ENCODE peak calls at places on chromosomes 4 and X, in four cellular contexts. One of them, this sample, is unnamed.

GRCh38 chr4:3612275-3612674 is 80.1 kb upstream of the LRPAP1 start:
- DNase-seq in psoas muscle: no peak
- DNase-seq in activated CD4-positive, CD25-positive, alpha-beta regulatory T cell treated with anti-CD3 and anti-CD28 coated beads, Interleukin-2, amount 50 U/mL, for 72 hours: no peak
- DNase-seq in fibroblast of mammary gland: no peak
- DNase-seq in this sample: no peak

GRCh38 chr4:162061214-162061613 is 102.6 kb downstream of the FSTL5 start:
- DNase-seq in psoas muscle: no peak
- DNase-seq in activated CD4-positive, CD25-positive, alpha-beta regulatory T cell treated with anti-CD3 and anti-CD28 coated beads, Interleukin-2, amount 50 U/mL, for 72 hours: no peak
- DNase-seq in fibroblast of mammary gland: no peak
- DNase-seq in this sample: no peak

GRCh38 chrX:103919336-103919682 is 43.1 kb upstream of the TMSB15B start:
- DNase-seq in psoas muscle: no peak
- DNase-seq in activated CD4-positive, CD25-positive, alpha-beta regulatory T cell treated with anti-CD3 and anti-CD28 coated beads, Interleukin-2, amount 50 U/mL, for 72 hours: no peak
- DNase-seq in fibroblast of mammary gland: peak
- DNase-seq in this sample: no peak

GRCh38 chr4:26520728-26521442 is 30.6 kb upstream of the CCKAR start:
- DNase-seq in psoas muscle: no peak
- DNase-seq in activated CD4-positive, CD25-positive, alpha-beta regulatory T cell treated with anti-CD3 and anti-CD28 coated beads, Interleukin-2, amount 50 U/mL, for 72 hours: no peak
- DNase-seq in fibroblast of mammary gland: peak
- DNase-seq in this sample: no peak

GRCh38 chr4:145484240-145484846 is 2.7 kb downstream of the SMAD1 start:
- DNase-seq in psoas muscle: no peak
- DNase-seq in activated CD4-positive, CD25-positive, alpha-beta regulatory T cell treated with anti-CD3 and anti-CD28 coated beads, Interleukin-2, amount 50 U/mL, for 72 hours: no peak
- DNase-seq in fibroblast of mammary gland: no peak
- DNase-seq in this sample: no peak

GRCh38 chr4:7239101-7239820 is 46.9 kb downstream of the SORCS2 start:
- DNase-seq in psoas muscle: no peak
- DNase-seq in activated CD4-positive, CD25-positive, alpha-beta regulatory T cell treated with anti-CD3 and anti-CD28 coated beads, Interleukin-2, amount 50 U/mL, for 72 hours: no peak
- DNase-seq in fibroblast of mammary gland: no peak
- DNase-seq in this sample: no peak

GRCh38 chr4:77399831-77400230 is 205.8 kb upstream of the CXCL13 start:
- DNase-seq in psoas muscle: no peak
- DNase-seq in activated CD4-positive, CD25-positive, alpha-beta regulatory T cell treated with anti-CD3 and anti-CD28 coated beads, Interleukin-2, amount 50 U/mL, for 72 hours: no peak
- DNase-seq in fibroblast of mammary gland: no peak
- DNase-seq in this sample: no peak

GRCh38 chrX:134484039-134484438 is 24.1 kb downstream of the HPRT1 start:
- DNase-seq in psoas muscle: no peak
- DNase-seq in activated CD4-positive, CD25-positive, alpha-beta regulatory T cell treated with anti-CD3 and anti-CD28 coated beads, Interleukin-2, amount 50 U/mL, for 72 hours: no peak
- DNase-seq in fibroblast of mammary gland: peak
- DNase-seq in this sample: no peak

GRCh38 chr4:183327827-183328226 is 5.6 kb upstream of the CLDN24 start:
- DNase-seq in psoas muscle: no peak
- DNase-seq in activated CD4-positive, CD25-positive, alpha-beta regulatory T cell treated with anti-CD3 and anti-CD28 coated beads, Interleukin-2, amount 50 U/mL, for 72 hours: no peak
- DNase-seq in fibroblast of mammary gland: no peak
- DNase-seq in this sample: no peak

GRCh38 chr4:172899861-172900260 is 268.8 kb upstream of the GALNT7 start:
- DNase-seq in psoas muscle: no peak
- DNase-seq in activated CD4-positive, CD25-positive, alpha-beta regulatory T cell treated with anti-CD3 and anti-CD28 coated beads, Interleukin-2, amount 50 U/mL, for 72 hours: no peak
- DNase-seq in fibroblast of mammary gland: no peak
- DNase-seq in this sample: no peak

GRCh38 chr4:8847764-8848163 is 23.9 kb downstream of the HMX1 start:
- DNase-seq in psoas muscle: no peak
- DNase-seq in activated CD4-positive, CD25-positive, alpha-beta regulatory T cell treated with anti-CD3 and anti-CD28 coated beads, Interleukin-2, amount 50 U/mL, for 72 hours: no peak
- DNase-seq in fibroblast of mammary gland: no peak
- DNase-seq in this sample: no peak

GRCh38 chr4:38964942-38965775 is 67.0 kb downstream of the TMEM156 start:
- DNase-seq in psoas muscle: no peak
- DNase-seq in activated CD4-positive, CD25-positive, alpha-beta regulatory T cell treated with anti-CD3 and anti-CD28 coated beads, Interleukin-2, amount 50 U/mL, for 72 hours: no peak
- DNase-seq in fibroblast of mammary gland: no peak
- DNase-seq in this sample: no peak

GRCh38 chr4:121957266-121957665 is 5.4 kb upstream of the TRPC3 start:
- DNase-seq in psoas muscle: no peak
- DNase-seq in activated CD4-positive, CD25-positive, alpha-beta regulatory T cell treated with anti-CD3 and anti-CD28 coated beads, Interleukin-2, amount 50 U/mL, for 72 hours: no peak
- DNase-seq in fibroblast of mammary gland: no peak
- DNase-seq in this sample: no peak

GRCh38 chr4:86977621-86978184 is 42.9 kb downstream of the AFF1 start:
- DNase-seq in psoas muscle: no peak
- DNase-seq in activated CD4-positive, CD25-positive, alpha-beta regulatory T cell treated with anti-CD3 and anti-CD28 coated beads, Interleukin-2, amount 50 U/mL, for 72 hours: no peak
- DNase-seq in fibroblast of mammary gland: peak
- DNase-seq in this sample: no peak

GRCh38 chrX:69095260-69095659 is 70.0 kb downstream of the PJA1 start:
- DNase-seq in psoas muscle: no peak
- DNase-seq in activated CD4-positive, CD25-positive, alpha-beta regulatory T cell treated with anti-CD3 and anti-CD28 coated beads, Interleukin-2, amount 50 U/mL, for 72 hours: no peak
- DNase-seq in fibroblast of mammary gland: no peak
- DNase-seq in this sample: no peak

GRCh38 chrX:43961699-43962098 is 11.5 kb downstream of the NDP start:
- DNase-seq in psoas muscle: no peak
- DNase-seq in activated CD4-positive, CD25-positive, alpha-beta regulatory T cell treated with anti-CD3 and anti-CD28 coated beads, Interleukin-2, amount 50 U/mL, for 72 hours: no peak
- DNase-seq in fibroblast of mammary gland: no peak
- DNase-seq in this sample: no peak

GRCh38 chr4:56134272-56134671 is 185.5 kb downstream of the CEP135 start:
- DNase-seq in psoas muscle: no peak
- DNase-seq in activated CD4-positive, CD25-positive, alpha-beta regulatory T cell treated with anti-CD3 and anti-CD28 coated beads, Interleukin-2, amount 50 U/mL, for 72 hours: no peak
- DNase-seq in fibroblast of mammary gland: peak
- DNase-seq in this sample: no peak

GRCh38 chr4:154004859-154005520 is 216.1 kb upstream of the SFRP2 start:
- DNase-seq in psoas muscle: no peak
- DNase-seq in activated CD4-positive, CD25-positive, alpha-beta regulatory T cell treated with anti-CD3 and anti-CD28 coated beads, Interleukin-2, amount 50 U/mL, for 72 hours: no peak
- DNase-seq in fibroblast of mammary gland: peak
- DNase-seq in this sample: no peak

GRCh38 chrX:40543661-40544328 is 37.0 kb upstream of the ATP6AP2 start:
- DNase-seq in psoas muscle: no peak
- DNase-seq in activated CD4-positive, CD25-positive, alpha-beta regulatory T cell treated with anti-CD3 and anti-CD28 coated beads, Interleukin-2, amount 50 U/mL, for 72 hours: no peak
- DNase-seq in fibroblast of mammary gland: peak
- DNase-seq in this sample: peak

GRCh38 chr4:34181891-34182290 is 2062.4 kb downstream of the ARAP2 start:
- DNase-seq in psoas muscle: no peak
- DNase-seq in activated CD4-positive, CD25-positive, alpha-beta regulatory T cell treated with anti-CD3 and anti-CD28 coated beads, Interleukin-2, amount 50 U/mL, for 72 hours: no peak
- DNase-seq in fibroblast of mammary gland: peak
- DNase-seq in this sample: no peak

GRCh38 chr4:15711762-15712161 is 8.9 kb downstream of the BST1 start:
- DNase-seq in psoas muscle: no peak
- DNase-seq in activated CD4-positive, CD25-positive, alpha-beta regulatory T cell treated with anti-CD3 and anti-CD28 coated beads, Interleukin-2, amount 50 U/mL, for 72 hours: no peak
- DNase-seq in fibroblast of mammary gland: no peak
- DNase-seq in this sample: no peak

GRCh38 chrX:65668362-65669310 is 1.2 kb downstream of the MSN start:
- DNase-seq in psoas muscle: peak
- DNase-seq in activated CD4-positive, CD25-positive, alpha-beta regulatory T cell treated with anti-CD3 and anti-CD28 coated beads, Interleukin-2, amount 50 U/mL, for 72 hours: peak
- DNase-seq in fibroblast of mammary gland: peak
- DNase-seq in this sample: peak

GRCh38 chr4:74838746-74839370 is 44.5 kb upstream of the BTC start:
- DNase-seq in psoas muscle: no peak
- DNase-seq in activated CD4-positive, CD25-positive, alpha-beta regulatory T cell treated with anti-CD3 and anti-CD28 coated beads, Interleukin-2, amount 50 U/mL, for 72 hours: no peak
- DNase-seq in fibroblast of mammary gland: peak
- DNase-seq in this sample: no peak

GRCh38 chr4:146567396-146567795 is 45.7 kb upstream of the SLC10A7 start:
- DNase-seq in psoas muscle: no peak
- DNase-seq in activated CD4-positive, CD25-positive, alpha-beta regulatory T cell treated with anti-CD3 and anti-CD28 coated beads, Interleukin-2, amount 50 U/mL, for 72 hours: no peak
- DNase-seq in fibroblast of mammary gland: peak
- DNase-seq in this sample: no peak

GRCh38 chrX:151488677-151489076 is 74.8 kb upstream of the PASD1 start:
- DNase-seq in psoas muscle: no peak
- DNase-seq in activated CD4-positive, CD25-positive, alpha-beta regulatory T cell treated with anti-CD3 and anti-CD28 coated beads, Interleukin-2, amount 50 U/mL, for 72 hours: no peak
- DNase-seq in fibroblast of mammary gland: no peak
- DNase-seq in this sample: no peak

GRCh38 chr4:37317104-37317643 is 72.6 kb downstream of the NWD2 start:
- DNase-seq in psoas muscle: no peak
- DNase-seq in activated CD4-positive, CD25-positive, alpha-beta regulatory T cell treated with anti-CD3 and anti-CD28 coated beads, Interleukin-2, amount 50 U/mL, for 72 hours: no peak
- DNase-seq in fibroblast of mammary gland: no peak
- DNase-seq in this sample: no peak

GRCh38 chr4:7630559-7631287 is 196.0 kb upstream of the PSAPL1 start:
- DNase-seq in psoas muscle: peak
- DNase-seq in activated CD4-positive, CD25-positive, alpha-beta regulatory T cell treated with anti-CD3 and anti-CD28 coated beads, Interleukin-2, amount 50 U/mL, for 72 hours: no peak
- DNase-seq in fibroblast of mammary gland: peak
- DNase-seq in this sample: no peak

GRCh38 chr4:38004062-38004461 is 43.9 kb downstream of the PTTG2 start:
- DNase-seq in psoas muscle: no peak
- DNase-seq in activated CD4-positive, CD25-positive, alpha-beta regulatory T cell treated with anti-CD3 and anti-CD28 coated beads, Interleukin-2, amount 50 U/mL, for 72 hours: no peak
- DNase-seq in fibroblast of mammary gland: no peak
- DNase-seq in this sample: no peak

GRCh38 chr4:10998826-10999225 is 314.3 kb upstream of the CLNK start:
- DNase-seq in psoas muscle: no peak
- DNase-seq in activated CD4-positive, CD25-positive, alpha-beta regulatory T cell treated with anti-CD3 and anti-CD28 coated beads, Interleukin-2, amount 50 U/mL, for 72 hours: no peak
- DNase-seq in fibroblast of mammary gland: no peak
- DNase-seq in this sample: no peak

GRCh38 chrX:71216446-71216845 is 6.6 kb upstream of the GJB1 start:
- DNase-seq in psoas muscle: no peak
- DNase-seq in activated CD4-positive, CD25-positive, alpha-beta regulatory T cell treated with anti-CD3 and anti-CD28 coated beads, Interleukin-2, amount 50 U/mL, for 72 hours: no peak
- DNase-seq in fibroblast of mammary gland: no peak
- DNase-seq in this sample: no peak

GRCh38 chr4:76624271-76624681 is 189.2 kb downstream of the SHROOM3 start:
- DNase-seq in psoas muscle: no peak
- DNase-seq in activated CD4-positive, CD25-positive, alpha-beta regulatory T cell treated with anti-CD3 and anti-CD28 coated beads, Interleukin-2, amount 50 U/mL, for 72 hours: no peak
- DNase-seq in fibroblast of mammary gland: peak
- DNase-seq in this sample: no peak